ENCODE peak calls at places on chromosomes 5 and 9, in four cellular contexts. G is endothelial cell of umbilical vein, U is OCI-LY7, T is DND-41. I is an unnamed sample.
A peak's percentile ranks its signal among the peaks of the same experiment; 100 is the strongest.

GRCh38 chr9:29556317-29556716 is 1983.0 kb upstream of the C9orf72 start:
- DNase-seq in G (no peak), U (no peak), T (no peak), I (no peak)

GRCh38 chr5:178227138-178227659 is 5.4 kb downstream of the PHYKPL start:
- DNase-seq in G (no peak), U (no peak), T (no peak), I (no peak)

GRCh38 chr9:138045541-138046490 is 168.2 kb downstream of the CACNA1B start:
- DNase-seq in G (no peak), U (no peak), T (no peak), I (no peak)

GRCh38 chr5:8729437-8729836 is 816.4 kb downstream of the SEMA5A start:
- DNase-seq in G (no peak), U (no peak), T (no peak), I (no peak)

GRCh38 chr9:95509851-95510529 is 6.8 kb downstream of the PTCH1 start:
- DNase-seq in G (peak; percentile 40), U (peak; percentile 18), T (no peak), I (peak; percentile 15)

GRCh38 chr9:121651295-121652036 is at the start of gene DAB2IP:
- DNase-seq in G (peak; percentile 59), U (no peak), T (peak; percentile 28), I (no peak)

GRCh38 chr5:8756498-8757084 is 789.3 kb downstream of the SEMA5A start:
- DNase-seq in G (peak; percentile 29), U (peak; percentile 45), T (peak; percentile 57), I (peak; percentile 45)

GRCh38 chr9:112065781-112066606 is 109.1 kb downstream of the SUSD1 start:
- DNase-seq in G (peak; percentile 53), U (no peak), T (no peak), I (no peak)

GRCh38 chr5:88925692-88926490 is 42.9 kb upstream of the MEF2C start:
- DNase-seq in G (no peak), U (no peak), T (no peak), I (no peak)

GRCh38 chr5:168072665-168073064 is 218.8 kb upstream of the WWC1 start:
- DNase-seq in G (no peak), U (no peak), T (no peak), I (no peak)

GRCh38 chr9:71752352-71752751 is 16.0 kb downstream of the CEMIP2 start:
- DNase-seq in G (no peak), U (no peak), T (no peak), I (no peak)

GRCh38 chr9:94938384-94938783 is 211.9 kb downstream of the AOPEP start:
- DNase-seq in G (no peak), U (no peak), T (no peak), I (no peak)

GRCh38 chr5:674630-675011 is 18.5 kb downstream of the TPPP start:
- DNase-seq in G (no peak), U (no peak), T (no peak), I (no peak)

GRCh38 chr5:18010053-18010452 is 375.8 kb downstream of the TAF11L14 start:
- DNase-seq in G (no peak), U (no peak), T (no peak), I (no peak)

GRCh38 chr5:138668451-138668850 is 84.8 kb upstream of the CTNNA1 start:
- DNase-seq in G (no peak), U (no peak), T (peak; percentile 82), I (peak; percentile 21)

GRCh38 chr5:14402424-14402823 is 179.2 kb upstream of the OTULINL start:
- DNase-seq in G (no peak), U (no peak), T (no peak), I (no peak)

GRCh38 chr5:14399054-14399657 is 182.4 kb upstream of the OTULINL start:
- DNase-seq in G (peak; percentile 73), U (peak; percentile 57), T (no peak), I (peak; percentile 46)

GRCh38 chr5:14400085-14400484 is 181.5 kb upstream of the OTULINL start:
- DNase-seq in G (peak; percentile 37), U (no peak), T (no peak), I (no peak)

GRCh38 chr5:14401639-14402038 is 180.0 kb upstream of the OTULINL start:
- DNase-seq in G (no peak), U (no peak), T (no peak), I (no peak)

GRCh38 chr5:14400611-14401010 is 181.0 kb upstream of the OTULINL start:
- DNase-seq in G (no peak), U (no peak), T (no peak), I (no peak)
- H3K36me3 ChIP-seq in G (peaks cover 3% of the 10 kb centered on the region), U (peaks cover 17% of the 10 kb centered on the region), T (no peaks in the 10 kb centered on the region), I (peaks cover 6% of the 10 kb centered on the region)

GRCh38 chr9:113221800-113222481 is 597 bp downstream of the SLC31A1 start:
- DNase-seq in G (no peak), U (peak; percentile 14), T (peak; percentile 6), I (no peak)

GRCh38 chr9:113221003-113221799 is at the start of the genes FKBP15 and SLC31A1:
- DNase-seq in G (peak; percentile 99), U (peak; percentile 98), T (peak; percentile 96), I (peak; percentile 98)

GRCh38 chr9:113220467-113221002 is 542 bp downstream of the FKBP15 start:
- DNase-seq in G (no peak), U (peak; percentile 25), T (no peak), I (peak; percentile 24)

GRCh38 chr9:113219186-113219936 is 1.7 kb downstream of the FKBP15 start:
- DNase-seq in G (no peak), U (peak; percentile 66), T (no peak), I (peak; percentile 27)

GRCh38 chr9:113219972-113220371 is 1.1 kb downstream of the FKBP15 start:
- DNase-seq in G (no peak), U (peak; percentile 30), T (no peak), I (peak; percentile 55)
- H3K27ac ChIP-seq in G (no peak overlapping the region), U (peak overlapping the region; percentile 89), T (peak overlapping the region; percentile 52), I (peak overlapping the region; percentile 57)

DNA sequence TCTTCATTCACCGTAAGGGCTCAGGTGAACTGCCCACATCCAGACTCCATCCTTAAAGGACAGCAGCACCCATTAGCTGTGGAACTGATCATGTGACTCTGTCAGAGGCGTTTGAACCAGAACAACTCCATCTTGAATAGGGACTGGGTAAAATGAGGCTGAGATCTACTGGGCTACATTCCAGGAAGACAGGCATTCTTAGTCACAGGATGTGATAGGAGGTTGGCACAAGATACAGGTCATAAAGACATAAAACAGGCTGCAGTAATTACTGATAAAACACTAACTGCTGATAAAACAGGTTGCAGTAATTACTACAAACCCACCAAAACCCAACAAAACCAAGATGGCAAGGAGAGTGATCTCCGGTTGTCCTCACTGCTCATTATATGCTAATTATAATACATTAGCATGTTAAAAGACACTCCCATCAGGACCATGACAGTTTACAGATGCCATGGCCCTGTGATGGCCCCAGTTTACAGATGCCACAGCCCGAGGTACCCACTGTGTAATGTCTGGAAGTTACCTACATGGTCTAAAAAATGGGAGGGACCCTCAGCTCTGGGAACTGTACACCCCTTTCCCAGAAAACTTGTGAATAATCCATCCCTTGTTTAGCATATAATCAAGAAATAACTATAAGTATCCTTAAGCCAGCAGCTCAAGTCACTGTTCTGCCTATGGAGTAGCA is 28.6 kb downstream of the BICD2 start:
- DNase-seq in G (peak; percentile 64), U (no peak), T (no peak), I (no peak)
- H3K4me2 ChIP-seq in G (no peak overlapping the region), U (peak overlapping the region; percentile 14), T (no peak overlapping the region), I (peak overlapping the region; percentile 96)

DNA sequence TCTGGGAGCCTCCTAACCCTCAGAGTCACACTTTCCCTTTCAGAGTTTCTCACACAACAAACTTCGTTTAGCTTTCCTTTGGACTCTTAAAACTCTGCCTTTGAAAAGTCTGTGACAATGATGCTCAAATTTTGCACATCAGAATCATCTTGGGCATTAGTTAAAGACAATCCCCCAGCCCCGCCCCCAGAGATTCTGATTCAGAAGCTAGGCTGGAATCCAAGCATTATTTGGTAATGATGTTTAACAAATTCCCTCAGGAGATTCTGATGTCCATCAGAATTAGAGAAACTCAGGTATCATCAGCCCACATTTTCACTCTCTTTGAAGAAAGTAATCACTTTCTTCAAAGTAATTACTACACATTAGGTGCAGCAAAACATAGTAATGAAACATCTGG is 9.6 kb upstream of the PLPP1 start:
- DNase-seq in G (no peak), U (no peak), T (no peak), I (no peak)
- H3K36me3 ChIP-seq in G (no peaks in the 10 kb centered on the region), U (no peaks in the 10 kb centered on the region), T (no peaks in the 10 kb centered on the region), I (no peaks in the 10 kb centered on the region)

DNA sequence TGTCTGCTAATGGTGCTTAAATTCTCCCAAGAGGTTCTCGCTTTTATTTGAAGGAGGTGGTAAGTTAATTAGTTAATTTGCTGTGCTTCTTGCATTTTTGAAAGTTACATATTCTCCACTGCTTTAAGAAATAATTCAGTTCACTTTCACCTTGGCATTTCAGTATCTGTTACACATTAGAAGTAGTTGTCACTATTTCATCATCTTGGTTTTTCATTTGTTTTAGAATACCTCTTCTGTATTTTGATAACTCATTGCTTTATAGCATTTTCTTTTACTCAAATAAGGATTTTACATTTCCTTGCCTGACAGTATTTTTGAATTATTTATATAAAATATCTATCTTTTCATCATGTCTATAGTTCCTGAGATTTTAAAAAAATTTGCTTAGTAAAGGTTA is 9.2 kb downstream of the NIPSNAP3B start:
- DNase-seq in G (no peak), U (no peak), T (no peak), I (no peak)
- H3K27ac ChIP-seq in G (no peak overlapping the region), U (peak overlapping the region; percentile 76), T (peak overlapping the region; percentile 3), I (peak overlapping the region; percentile 18)

GRCh38 chr9:38074441-38074943 is 5.5 kb upstream of the SHB start:
- DNase-seq in G (peak; percentile 40), U (no peak), T (no peak), I (no peak)
- H3K4me2 ChIP-seq in G (peak overlapping the region; percentile 53), U (no peak overlapping the region), T (no peak overlapping the region), I (no peak overlapping the region)

GRCh38 chr5:132586063-132586462 is 29.3 kb downstream of the RAD50 start:
- DNase-seq in G (no peak), U (no peak), T (no peak), I (no peak)
- H3K36me3 ChIP-seq in G (no peaks in the 10 kb centered on the region), U (peaks cover 94% of the 10 kb centered on the region), T (peaks cover 86% of the 10 kb centered on the region), I (no peaks in the 10 kb centered on the region)

DNA sequence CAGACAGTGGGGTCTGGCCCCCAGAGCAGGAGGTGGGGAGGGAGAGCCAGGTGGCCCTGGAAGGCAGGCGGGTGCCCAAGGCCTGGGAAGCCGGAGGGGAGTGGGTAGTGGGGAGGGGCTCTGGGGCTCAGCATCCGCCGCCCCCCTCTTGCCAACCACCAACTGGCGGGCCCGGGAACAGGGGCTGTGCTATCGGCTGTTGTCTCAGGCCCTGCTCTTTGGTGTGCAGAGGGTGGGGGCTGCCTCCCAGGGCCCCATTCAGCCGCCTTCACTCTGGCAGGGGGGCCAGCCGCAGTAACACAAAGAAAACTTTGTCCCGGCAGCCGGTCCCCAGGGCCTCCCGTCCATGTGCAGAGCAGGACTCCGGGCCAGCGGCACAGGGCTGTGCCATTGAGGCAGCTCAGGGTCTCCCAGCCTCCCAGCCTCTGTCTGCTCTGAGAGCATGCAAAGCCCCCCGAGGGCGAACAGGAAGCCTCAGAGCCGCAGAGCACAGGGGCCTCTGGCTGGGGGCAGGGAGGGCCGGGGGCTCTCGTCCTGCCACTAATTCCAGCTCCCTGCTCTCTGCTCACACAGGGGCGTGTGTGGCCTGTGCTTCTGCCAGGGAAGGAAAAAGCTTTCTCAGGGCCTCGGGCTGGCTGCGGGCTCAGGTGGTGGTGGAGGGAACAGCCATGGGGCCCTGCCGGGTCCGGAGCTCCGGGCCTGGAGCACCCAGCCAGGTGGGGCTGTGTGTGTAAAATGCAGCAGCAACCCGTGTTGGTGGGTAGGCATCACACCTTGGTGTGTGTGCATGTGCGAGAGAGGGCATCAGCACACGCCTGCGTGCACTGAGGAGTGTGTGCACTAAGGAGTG is 54.2 kb upstream of the NOTCH1 start:
- DNase-seq in G (no peak), U (no peak), T (peak; percentile 94), I (no peak)
- H3K27ac ChIP-seq in G (no peak overlapping the region), U (no peak overlapping the region), T (peak overlapping the region; percentile 100), I (no peak overlapping the region)